ENCODE peak calls at places on chromosomes 4 and X, in five cellular contexts. H is activated T-cell treated with anti-CD3 and anti-CD28 coated beads for 24 hours; Z is pancreas; O is A549; Y is activated CD4-positive, CD25-positive, alpha-beta regulatory T cell treated with anti-CD3 and anti-CD28 coated beads, Interleukin-2, amount 50 U/mL, for 72 hours. C is an unnamed sample.

GRCh38 chr4:4689694-4690440 is 148.0 kb upstream of the STX18 start:
- DNase-seq in H (no peak), Y (no peak), O (no peak), Z (no peak), C (no peak)

GRCh38 chr4:96097040-96097607 is 257.2 kb downstream of the PDHA2 start:
- DNase-seq in Z (no peak), H (no peak), Y (no peak), O (no peak), C (no peak)

GRCh38 chr4:4792516-4792915 is 66.9 kb upstream of the MSX1 start:
- DNase-seq in O (no peak), Z (no peak), Y (no peak), H (no peak), C (no peak)

GRCh38 chr4:36422582-36422981 is 141.2 kb downstream of the DTHD1 start:
- DNase-seq in Z (no peak), O (no peak), Y (no peak), H (no peak), C (no peak)

GRCh38 chr4:121950680-121951569 is 935 bp downstream of the TRPC3 start:
- DNase-seq in Z (peak), H (no peak), O (peak), Y (peak), C (peak)

GRCh38 chrX:9860826-9861225 is 74.6 kb downstream of the SHROOM2 start:
- DNase-seq in Z (no peak), O (no peak), H (no peak), Y (no peak), C (no peak)

GRCh38 chrX:55056820-55057690 is 17.8 kb upstream of the PAGE2B start:
- DNase-seq in Z (no peak), O (no peak), Y (no peak), H (peak), C (peak)

GRCh38 chr4:53963786-53964185 is 100.6 kb downstream of the CHIC2 start:
- DNase-seq in Y (no peak), H (no peak), O (no peak), Z (no peak), C (peak)

GRCh38 chrX:85114776-85115175 is 111.1 kb downstream of the APOOL start:
- DNase-seq in O (no peak), Y (no peak), Z (no peak), H (no peak), C (peak)

GRCh38 chr4:161585011-161585410 is 578.8 kb downstream of the FSTL5 start:
- DNase-seq in Z (no peak), O (no peak), H (no peak), Y (no peak), C (no peak)

GRCh38 chr4:176789955-176790354 is 2.8 kb downstream of the VEGFC start:
- DNase-seq in Z (no peak), Y (no peak), O (no peak), H (no peak), C (peak)

GRCh38 chrX:119734897-119735339 is 23.5 kb upstream of the SOWAHD start:
- DNase-seq in Z (peak), O (no peak), Y (no peak), H (no peak), C (peak)

GRCh38 chrX:20067709-20068315 is 48.9 kb downstream of the MAP7D2 start:
- DNase-seq in Z (peak), H (no peak), O (peak), Y (no peak), C (peak)

GRCh38 chr4:81069706-81070331 is 39.3 kb downstream of the BMP3 start:
- DNase-seq in Y (peak), Z (no peak), H (peak), O (peak), C (peak)